ENCODE peak calls at places on chromosomes 7 and 10, in eight cellular contexts. J, K, H, V, N, O, Y and L are unnamed samples.
A peak's percentile ranks its signal among the peaks of the same experiment; 100 is the strongest.

GRCh38 chr10:4059471-4060138 is 274.6 kb upstream of the KLF6 start:
- DNase-seq in O (no peak), N (no peak), H (peak; percentile 10), Y (no peak), V (no peak), K (no peak), J (no peak), L (no peak)

GRCh38 chr7:102916426-102916825 is 3.6 kb downstream of the LRRC17 start:
- DNase-seq in J (peak; percentile 41), O (peak; percentile 72), K (no peak), N (no peak), Y (peak; percentile 28), H (no peak), V (no peak), L (no peak)

GRCh38 chr10:114356786-114357588 is 47.3 kb downstream of the AFAP1L2 start:
- DNase-seq in H (no peak), J (no peak), K (no peak), O (no peak), V (no peak), N (no peak), Y (peak; percentile 34), L (no peak)

GRCh38 chr7:45136106-45137060 is 21.2 kb upstream of the RAMP3 start:
- DNase-seq in O (peak; percentile 78), V (peak; percentile 14), N (peak; percentile 17), H (peak; percentile 77), Y (peak; percentile 82), K (peak; percentile 32), J (peak; percentile 72), L (peak; percentile 18)

GRCh38 chr10:34396669-34397068 is 418.4 kb downstream of the PARD3 start:
- DNase-seq in J (no peak), O (no peak), Y (no peak), K (no peak), H (no peak), V (no peak), N (no peak), L (no peak)

GRCh38 chr7:132653364-132653930 is 77.2 kb upstream of the PLXNA4 start:
- DNase-seq in V (no peak), O (no peak), K (no peak), J (no peak), Y (no peak), N (no peak), H (no peak), L (no peak)

GRCh38 chr7:100563809-100564400 is 9.8 kb downstream of the SAP25 start:
- DNase-seq in N (peak; percentile 78), K (no peak), Y (peak; percentile 86), J (peak; percentile 58), O (peak; percentile 73), H (peak; percentile 92), V (no peak), L (no peak)

GRCh38 chr10:114593240-114593792 is 64.8 kb downstream of the ABLIM1 start:
- DNase-seq in O (no peak), V (no peak), H (no peak), Y (no peak), N (no peak), J (no peak), K (no peak), L (no peak)

GRCh38 chr10:49646256-49646870 is 32.5 kb downstream of the CHAT start:
- DNase-seq in J (no peak), H (no peak), V (no peak), Y (no peak), N (no peak), O (no peak), K (no peak), L (no peak)

GRCh38 chr10:87093461-87094372 is 926 bp downstream of the GLUD1 start:
- DNase-seq in N (peak; percentile 55), V (no peak), J (peak; percentile 58), K (no peak), Y (peak; percentile 47), O (peak; percentile 47), H (peak; percentile 92), L (peak; percentile 26)

GRCh38 chr7:101857358-101857794 is 40.0 kb downstream of the CUX1 start:
- DNase-seq in V (no peak), K (no peak), H (peak; percentile 9), J (no peak), N (no peak), Y (no peak), O (peak; percentile 4), L (no peak)

GRCh38 chr10:11245510-11245909 is 227.8 kb downstream of the CELF2 start:
- DNase-seq in J (no peak), O (no peak), Y (no peak), K (no peak), V (no peak), N (no peak), H (peak; percentile 52), L (no peak)

GRCh38 chr7:142776206-142776844 is 5.6 kb downstream of the PRSS2 start:
- DNase-seq in J (peak; percentile 17), Y (no peak), K (no peak), V (no peak), H (no peak), O (peak; percentile 76), N (no peak), L (no peak)

GRCh38 chr7:120052884-120053382 is 220.0 kb upstream of the KCND2 start:
- DNase-seq in H (no peak), K (no peak), J (peak; percentile 94), V (no peak), N (no peak), O (peak; percentile 8), Y (peak; percentile 54), L (no peak)

GRCh38 chr10:132407243-132407746 is 10.3 kb downstream of the PWWP2B start:
- DNase-seq in V (no peak), H (no peak), J (no peak), K (no peak), Y (no peak), O (no peak), N (no peak), L (no peak)

GRCh38 chr10:131437556-131438465 is 126.3 kb upstream of the TCERG1L start:
- DNase-seq in J (no peak), V (peak; percentile 38), N (no peak), O (no peak), Y (no peak), H (no peak), K (no peak), L (no peak)

GRCh38 chr10:106440355-106440754 is 724.2 kb downstream of the SORCS1 start:
- DNase-seq in V (no peak), Y (no peak), H (no peak), K (no peak), N (no peak), J (no peak), O (peak; percentile 47), L (no peak)

GRCh38 chr7:158811894-158812293 is 17.4 kb downstream of the ESYT2 start:
- DNase-seq in O (no peak), V (no peak), J (no peak), H (peak; percentile 26), N (no peak), Y (no peak), K (no peak), L (no peak)

GRCh38 chr7:43754596-43754995 is 3.9 kb upstream of the BLVRA start:
- DNase-seq in N (no peak), H (no peak), V (no peak), O (no peak), J (no peak), Y (no peak), K (no peak), L (no peak)

GRCh38 chr7:108351715-108352114 is 104.5 kb downstream of the NRCAM start:
- DNase-seq in H (no peak), J (no peak), Y (no peak), N (no peak), O (no peak), V (no peak), K (no peak), L (no peak)

GRCh38 chr7:831596-832291 is 532 bp upstream of the SUN1 start:
- DNase-seq in H (peak; percentile 41), K (peak; percentile 8), N (no peak), Y (peak; percentile 84), J (peak; percentile 93), V (no peak), O (peak; percentile 91), L (no peak)